ENCODE peak calls at places on chromosomes 7 and 10, in nine cellular contexts. One of them, this sample, is unnamed.

GRCh38 chr7:27442446-27442845 is 199.8 kb downstream of the EVX1 start:
- DNase-seq in adrenal gland: no peak
- DNase-seq in CD4-positive, alpha-beta T cell: no peak
- DNase-seq in fibroblast of lung: peak; percentile 64
- DNase-seq in EH: peak; percentile 80
- DNase-seq in SW480: peak; percentile 51
- DNase-seq in SK-N-MC: no peak
- DNase-seq in tibial artery: no peak
- DNase-seq in chondrocyte: no peak
- DNase-seq in this sample: no peak

GRCh38 chr10:24680647-24681475 is 42.8 kb downstream of the ARHGAP21 start:
- DNase-seq in adrenal gland: no peak
- DNase-seq in CD4-positive, alpha-beta T cell: no peak
- DNase-seq in fibroblast of lung: peak; percentile 58
- DNase-seq in EH: peak; percentile 49
- DNase-seq in SW480: peak; percentile 4
- DNase-seq in SK-N-MC: no peak
- DNase-seq in tibial artery: no peak
- DNase-seq in chondrocyte: no peak
- DNase-seq in this sample: no peak

GRCh38 chr10:125707852-125708468 is 11.5 kb upstream of the EDRF1 start:
- DNase-seq in adrenal gland: peak; percentile 22
- DNase-seq in CD4-positive, alpha-beta T cell: no peak
- DNase-seq in fibroblast of lung: peak; percentile 47
- DNase-seq in EH: peak; percentile 80
- DNase-seq in SW480: peak; percentile 50
- DNase-seq in SK-N-MC: no peak
- DNase-seq in tibial artery: no peak
- DNase-seq in chondrocyte: no peak
- DNase-seq in this sample: no peak

GRCh38 chr10:123309740-123310139 is 155.5 kb downstream of the BUB3 start:
- DNase-seq in adrenal gland: no peak
- DNase-seq in CD4-positive, alpha-beta T cell: no peak
- DNase-seq in fibroblast of lung: peak; percentile 21
- DNase-seq in EH: no peak
- DNase-seq in SW480: no peak
- DNase-seq in SK-N-MC: no peak
- DNase-seq in tibial artery: no peak
- DNase-seq in chondrocyte: no peak
- DNase-seq in this sample: no peak

GRCh38 chr10:129972145-129972965 is 8.3 kb upstream of the EBF3 start:
- DNase-seq in adrenal gland: no peak
- DNase-seq in CD4-positive, alpha-beta T cell: no peak
- DNase-seq in fibroblast of lung: no peak
- DNase-seq in EH: no peak
- DNase-seq in SW480: no peak
- DNase-seq in SK-N-MC: no peak
- DNase-seq in tibial artery: peak; percentile 60
- DNase-seq in chondrocyte: no peak
- DNase-seq in this sample: no peak

GRCh38 chr7:74372511-74373111 is 81.1 kb upstream of the GTF2IRD1 start:
- DNase-seq in adrenal gland: peak; percentile 27
- DNase-seq in CD4-positive, alpha-beta T cell: no peak
- DNase-seq in fibroblast of lung: peak; percentile 63
- DNase-seq in EH: no peak
- DNase-seq in SW480: no peak
- DNase-seq in SK-N-MC: no peak
- DNase-seq in tibial artery: no peak
- DNase-seq in chondrocyte: no peak
- DNase-seq in this sample: no peak

GRCh38 chr10:46546591-46547330 is 9.7 kb downstream of the GPRIN2 start:
- DNase-seq in adrenal gland: peak; percentile 11
- DNase-seq in CD4-positive, alpha-beta T cell: peak; percentile 0
- DNase-seq in fibroblast of lung: no peak
- DNase-seq in EH: no peak
- DNase-seq in SW480: no peak
- DNase-seq in SK-N-MC: no peak
- DNase-seq in tibial artery: peak; percentile 66
- DNase-seq in chondrocyte: peak; percentile 93
- DNase-seq in this sample: no peak

GRCh38 chr10:72692897-72693598 is 1.1 kb downstream of the MCU start:
- DNase-seq in adrenal gland: no peak
- DNase-seq in CD4-positive, alpha-beta T cell: no peak
- DNase-seq in fibroblast of lung: peak; percentile 40
- DNase-seq in EH: peak; percentile 53
- DNase-seq in SW480: no peak
- DNase-seq in SK-N-MC: no peak
- DNase-seq in tibial artery: no peak
- DNase-seq in chondrocyte: no peak
- DNase-seq in this sample: no peak

GRCh38 chr7:132759482-132760240 is 183.4 kb upstream of the PLXNA4 start:
- DNase-seq in adrenal gland: no peak
- DNase-seq in CD4-positive, alpha-beta T cell: no peak
- DNase-seq in fibroblast of lung: no peak
- DNase-seq in EH: no peak
- DNase-seq in SW480: peak; percentile 76
- DNase-seq in SK-N-MC: no peak
- DNase-seq in tibial artery: no peak
- DNase-seq in chondrocyte: no peak
- DNase-seq in this sample: no peak

GRCh38 chr10:13184726-13185514 is 23.6 kb downstream of the MCM10 start:
- DNase-seq in adrenal gland: no peak
- DNase-seq in CD4-positive, alpha-beta T cell: no peak
- DNase-seq in fibroblast of lung: no peak
- DNase-seq in EH: no peak
- DNase-seq in SW480: no peak
- DNase-seq in SK-N-MC: no peak
- DNase-seq in tibial artery: no peak
- DNase-seq in chondrocyte: no peak
- DNase-seq in this sample: no peak

GRCh38 chr10:96585726-96586418 is 940 bp downstream of the TM9SF3 start:
- DNase-seq in adrenal gland: no peak
- DNase-seq in CD4-positive, alpha-beta T cell: peak; percentile 14
- DNase-seq in fibroblast of lung: peak; percentile 5
- DNase-seq in EH: peak; percentile 20
- DNase-seq in SW480: peak; percentile 39
- DNase-seq in SK-N-MC: no peak
- DNase-seq in tibial artery: no peak
- DNase-seq in chondrocyte: no peak
- DNase-seq in this sample: no peak

GRCh38 chr10:4555920-4556319 is 270.1 kb upstream of the AKR1E2 start:
- DNase-seq in adrenal gland: no peak
- DNase-seq in CD4-positive, alpha-beta T cell: no peak
- DNase-seq in fibroblast of lung: no peak
- DNase-seq in EH: no peak
- DNase-seq in SW480: no peak
- DNase-seq in SK-N-MC: no peak
- DNase-seq in tibial artery: no peak
- DNase-seq in chondrocyte: no peak
- DNase-seq in this sample: no peak

GRCh38 chr10:42952358-42952757 is 124.5 kb upstream of the RET start:
- DNase-seq in adrenal gland: no peak
- DNase-seq in CD4-positive, alpha-beta T cell: no peak
- DNase-seq in fibroblast of lung: no peak
- DNase-seq in EH: peak; percentile 39
- DNase-seq in SW480: peak; percentile 50
- DNase-seq in SK-N-MC: no peak
- DNase-seq in tibial artery: peak; percentile 40
- DNase-seq in chondrocyte: peak; percentile 86
- DNase-seq in this sample: no peak

GRCh38 chr7:42226354-42226941 is 10.6 kb downstream of the GLI3 start:
- DNase-seq in adrenal gland: no peak
- DNase-seq in CD4-positive, alpha-beta T cell: no peak
- DNase-seq in fibroblast of lung: peak; percentile 52
- DNase-seq in EH: peak; percentile 21
- DNase-seq in SW480: no peak
- DNase-seq in SK-N-MC: peak; percentile 63
- DNase-seq in tibial artery: no peak
- DNase-seq in chondrocyte: no peak
- DNase-seq in this sample: no peak

GRCh38 chr10:91604936-91605534 is 27.8 kb downstream of the PPP1R3C start:
- DNase-seq in adrenal gland: no peak
- DNase-seq in CD4-positive, alpha-beta T cell: no peak
- DNase-seq in fibroblast of lung: peak; percentile 86
- DNase-seq in EH: peak; percentile 93
- DNase-seq in SW480: no peak
- DNase-seq in SK-N-MC: no peak
- DNase-seq in tibial artery: no peak
- DNase-seq in chondrocyte: no peak
- DNase-seq in this sample: no peak

GRCh38 chr7:86947956-86948355 is 111.5 kb downstream of the ELAPOR2 start:
- DNase-seq in adrenal gland: no peak
- DNase-seq in CD4-positive, alpha-beta T cell: no peak
- DNase-seq in fibroblast of lung: no peak
- DNase-seq in EH: peak; percentile 9
- DNase-seq in SW480: peak; percentile 25
- DNase-seq in SK-N-MC: no peak
- DNase-seq in tibial artery: no peak
- DNase-seq in chondrocyte: no peak
- DNase-seq in this sample: no peak

GRCh38 chr7:7851991-7852390 is 116.6 kb upstream of the GLCCI1 start:
- DNase-seq in adrenal gland: no peak
- DNase-seq in CD4-positive, alpha-beta T cell: no peak
- DNase-seq in fibroblast of lung: no peak
- DNase-seq in EH: no peak
- DNase-seq in SW480: no peak
- DNase-seq in SK-N-MC: no peak
- DNase-seq in tibial artery: no peak
- DNase-seq in chondrocyte: no peak
- DNase-seq in this sample: no peak

GRCh38 chr10:124176309-124177179 is 83.1 kb upstream of the CHST15 start:
- DNase-seq in adrenal gland: no peak
- DNase-seq in CD4-positive, alpha-beta T cell: no peak
- DNase-seq in fibroblast of lung: no peak
- DNase-seq in EH: peak; percentile 25
- DNase-seq in SW480: no peak
- DNase-seq in SK-N-MC: no peak
- DNase-seq in tibial artery: peak; percentile 42
- DNase-seq in chondrocyte: no peak
- DNase-seq in this sample: no peak

GRCh38 chr7:38554586-38554985 is 76.6 kb downstream of the AMPH start:
- DNase-seq in adrenal gland: no peak
- DNase-seq in CD4-positive, alpha-beta T cell: no peak
- DNase-seq in fibroblast of lung: no peak
- DNase-seq in EH: peak; percentile 30
- DNase-seq in SW480: no peak
- DNase-seq in SK-N-MC: no peak
- DNase-seq in tibial artery: no peak
- DNase-seq in chondrocyte: no peak
- DNase-seq in this sample: no peak